ENCODE peak calls at places on chromosomes 5 and 9, in seven cellular contexts. T is PC-9, K is bronchial epithelial cell, W is GM06990, P is uterus, U is cardiac muscle cell, N is right atrium auricular region. G is an unnamed sample.

GRCh38 chr5:170430871-170431437 is 41.8 kb upstream of the KCNMB1 start:
- DNase-seq in N (no peak), P (no peak), T (no peak), K (no peak), U (no peak), W (no peak), G (no peak)

GRCh38 chr9:3828495-3828894 is 302.7 kb upstream of the RFX3 start:
- DNase-seq in K (peak), U (peak), W (no peak), T (peak), P (no peak), N (no peak), G (no peak)

GRCh38 chr9:118686940-118687339 is 682.3 kb downstream of the BRINP1 start:
- DNase-seq in N (no peak), W (no peak), T (no peak), U (no peak), K (no peak), P (no peak), G (no peak)

GRCh38 chr5:72149742-72150141 is 42.5 kb downstream of the MAP1B start:
- DNase-seq in K (no peak), W (no peak), P (no peak), T (no peak), N (no peak), U (no peak), G (no peak)

GRCh38 chr5:68433921-68434879 is 218.6 kb downstream of the PIK3R1 start:
- DNase-seq in W (peak), U (peak), K (peak), T (peak), P (peak), N (peak), G (peak)

GRCh38 chr5:56530739-56531138 is 284.6 kb upstream of the MAP3K1 start:
- DNase-seq in K (no peak), U (no peak), P (no peak), T (no peak), W (no peak), N (no peak), G (no peak)

GRCh38 chr9:111413996-111414395 is 70.2 kb downstream of the ECPAS start:
- DNase-seq in W (no peak), N (no peak), K (no peak), U (no peak), P (no peak), T (no peak), G (no peak)

GRCh38 chr5:83097582-83098265 is 20.4 kb downstream of the XRCC4 start:
- DNase-seq in P (no peak), T (no peak), K (peak), N (no peak), U (peak), W (no peak), G (no peak)

GRCh38 chr5:132658383-132659302 is 670 bp downstream of the IL13 start:
- DNase-seq in W (no peak), N (no peak), K (no peak), T (no peak), U (no peak), P (no peak), G (no peak)

DNA sequence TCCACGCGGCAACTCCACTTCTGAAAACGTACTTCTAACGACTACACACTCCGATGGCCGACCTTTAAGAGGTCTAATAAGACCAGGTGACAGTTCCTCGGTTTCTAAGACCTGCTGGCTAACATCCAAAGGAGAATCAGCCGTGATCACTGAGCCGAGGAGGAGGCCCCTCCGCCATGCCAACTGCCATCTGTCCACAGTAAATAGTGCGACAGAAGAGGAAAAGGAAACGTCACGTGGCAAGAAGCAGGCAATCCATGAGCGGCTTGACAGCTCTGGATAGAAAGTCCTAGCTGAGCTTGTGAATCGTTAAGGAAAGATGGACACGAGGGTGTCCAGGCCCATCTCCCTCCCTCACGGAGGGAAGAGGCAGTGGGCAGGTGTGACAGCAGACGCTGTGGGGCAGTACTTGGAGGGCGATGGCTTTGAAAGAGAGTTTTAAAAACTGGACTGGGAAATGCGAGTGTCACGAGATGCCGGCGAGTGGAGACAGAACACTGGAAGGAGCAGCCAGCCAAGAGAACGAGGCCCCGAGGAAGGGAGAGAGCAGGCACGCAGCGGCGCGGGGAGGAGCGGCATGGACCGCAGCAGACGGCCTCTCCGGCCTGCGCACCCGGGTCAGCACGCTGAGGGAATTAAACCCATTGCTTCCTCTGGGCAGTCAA is 66.7 kb upstream of the TBC1D9B start:
- DNase-seq in U (no peak), W (no peak), K (no peak), N (no peak), T (no peak), P (no peak), G (no peak)
- H3K4me3 ChIP-seq in U (no peak), W (no peak), K (no peak), N (no peak), T (no peak), P (no peak), G (no peak)

GRCh38 chr9:76618762-76619161 is 145.5 kb upstream of the PCA3 start:
- DNase-seq in U (peak), K (no peak), P (no peak), N (no peak), W (no peak), T (no peak), G (no peak)

GRCh38 chr9:76617510-76618194 is 146.6 kb upstream of the PCA3 start:
- DNase-seq in N (peak), W (no peak), U (no peak), P (no peak), T (no peak), K (no peak), G (no peak)

GRCh38 chr9:76620586-76620985 is 143.7 kb upstream of the PCA3 start:
- DNase-seq in W (no peak), N (no peak), T (no peak), K (no peak), P (no peak), U (peak), G (no peak)

GRCh38 chr9:76619645-76620044 is 144.6 kb upstream of the PCA3 start:
- DNase-seq in N (no peak), P (no peak), W (no peak), K (no peak), T (no peak), U (peak), G (no peak)

DNA sequence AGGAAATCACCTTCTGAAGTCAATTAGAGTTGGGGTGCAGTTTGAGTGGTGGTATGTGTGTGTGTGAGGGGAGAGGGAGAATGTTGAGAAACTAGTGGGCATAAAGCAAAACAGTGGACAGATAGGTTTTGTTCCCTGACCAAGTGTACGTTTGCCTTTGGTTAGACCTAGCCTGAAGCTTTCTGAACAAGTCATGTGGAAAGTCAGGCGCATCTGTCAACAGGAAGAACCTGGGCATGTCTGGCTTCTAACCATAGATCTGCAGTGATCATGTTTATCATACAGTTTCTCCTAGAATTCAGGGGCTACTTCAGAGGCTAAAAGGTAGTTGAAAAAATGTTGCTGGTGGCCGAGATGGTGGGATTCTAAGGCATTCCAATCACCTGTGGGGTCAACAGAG is 143.2 kb upstream of the PCA3 start:
- DNase-seq in P (no peak), T (no peak), W (no peak), N (no peak), U (no peak), K (no peak), G (no peak)
- H3K4me3 ChIP-seq in P (no peak), T (no peak), W (no peak), N (no peak), U (no peak), K (no peak), G (no peak)

DNA sequence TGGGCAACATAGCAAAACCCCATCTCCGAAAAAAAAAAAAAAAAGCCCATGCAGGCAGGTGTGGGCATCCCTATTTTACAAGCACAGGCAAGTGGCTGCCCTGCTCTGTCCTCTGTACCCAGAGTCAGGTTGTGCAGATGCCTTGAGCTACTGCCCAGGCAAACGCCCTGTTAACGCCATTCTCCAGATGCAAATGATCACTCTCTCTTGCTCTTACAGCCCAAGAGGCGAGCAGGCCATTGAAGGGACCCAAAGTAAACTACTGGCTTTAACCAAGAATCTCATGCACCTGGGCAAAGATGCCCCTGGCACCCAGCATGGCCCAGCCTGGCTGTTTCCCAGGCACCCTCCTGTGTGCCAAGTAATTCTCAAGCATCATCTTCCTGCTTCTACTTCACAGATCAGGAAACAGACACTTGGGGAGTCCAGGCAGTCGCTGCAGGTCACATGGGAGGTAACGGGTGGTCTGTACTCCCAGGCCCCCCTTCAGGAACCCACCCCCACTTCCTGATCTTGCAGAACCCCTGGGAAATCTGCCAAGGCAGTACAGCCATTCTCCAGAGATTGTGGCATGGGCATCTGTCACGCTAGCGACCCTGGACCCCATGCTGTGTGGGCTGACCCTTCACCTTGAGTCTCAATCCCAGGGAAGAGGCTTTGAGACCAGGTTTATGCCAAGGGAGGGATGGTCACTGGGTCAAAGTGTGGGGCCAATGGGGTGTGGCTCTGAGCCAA is 14.2 kb downstream of the EEIG1 start:
- DNase-seq in T (no peak), P (no peak), U (no peak), W (no peak), N (no peak), K (no peak), G (no peak)
- H3K4me3 ChIP-seq in T (no peak), P (no peak), U (no peak), W (no peak), N (no peak), K (no peak), G (no peak)

GRCh38 chr5:181161534-181162175 is 14.3 kb downstream of the OR2V2 start:
- DNase-seq in U (no peak), P (no peak), T (no peak), K (no peak), N (no peak), W (no peak), G (no peak)
- H3K4me3 ChIP-seq in U (no peak), P (no peak), T (peak), K (peak), N (no peak), W (peak), G (peak)

GRCh38 chr5:173595826-173596225 is 20.6 kb downstream of the BOD1 start:
- DNase-seq in K (no peak), U (no peak), W (no peak), N (no peak), T (no peak), P (no peak), G (no peak)

GRCh38 chr5:173594061-173594460 is 22.4 kb downstream of the BOD1 start:
- DNase-seq in N (no peak), T (no peak), P (no peak), K (no peak), U (no peak), W (no peak), G (no peak)

GRCh38 chr5:173591300-173591622 is 25.2 kb downstream of the BOD1 start:
- DNase-seq in U (no peak), W (no peak), N (no peak), T (no peak), P (no peak), K (no peak), G (no peak)

GRCh38 chr5:173592050-173592669 is 24.3 kb downstream of the BOD1 start:
- DNase-seq in U (peak), P (no peak), W (no peak), K (no peak), T (no peak), N (no peak), G (peak)

DNA sequence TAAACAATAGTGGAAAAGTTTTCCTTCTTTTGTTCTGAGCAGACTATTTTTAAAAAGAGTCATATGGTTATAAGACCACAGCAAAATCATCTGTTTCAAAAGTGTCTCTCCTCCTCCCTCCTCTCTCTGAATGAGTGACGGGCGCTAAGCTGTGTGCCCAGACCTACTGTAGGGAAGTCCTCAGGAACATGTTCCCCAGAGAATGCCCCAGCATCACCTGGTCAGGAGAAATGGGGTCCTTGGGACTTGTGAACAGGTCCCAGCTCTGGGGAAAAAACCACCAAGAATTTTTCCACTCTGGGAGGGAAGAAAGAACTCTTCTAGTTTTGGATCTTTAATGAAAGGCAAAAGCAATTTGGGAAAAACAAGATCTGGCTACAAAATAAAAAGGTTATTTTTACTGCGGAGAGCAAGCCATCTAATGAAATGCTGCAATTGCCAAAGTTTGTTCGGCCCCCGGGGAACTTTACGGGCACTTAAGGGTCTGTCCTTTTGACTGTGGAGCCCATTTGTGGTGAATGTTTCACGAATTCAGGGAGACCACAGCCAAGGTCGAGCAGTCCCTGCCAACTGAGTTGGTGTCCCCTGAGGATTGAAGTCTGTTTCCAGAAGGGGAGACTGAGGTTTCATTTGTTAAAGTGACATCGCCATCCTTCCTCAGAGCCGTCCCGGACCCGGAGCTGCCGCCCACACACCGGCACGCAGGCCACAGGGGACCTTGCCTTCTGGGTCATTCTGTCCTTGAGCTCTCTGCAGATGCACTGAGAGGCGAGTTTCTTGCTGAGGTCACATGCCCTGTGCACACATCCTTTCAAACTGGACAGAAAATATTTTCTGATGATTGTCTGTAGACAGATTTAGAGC is 25.8 kb downstream of the BOD1 start:
- DNase-seq in P (peak), U (no peak), T (no peak), W (no peak), N (no peak), K (no peak), G (no peak)
- H3K4me3 ChIP-seq in P (no peak), U (no peak), T (no peak), W (no peak), N (peak), K (no peak), G (no peak)

GRCh38 chr9:77021928-77022782 is 2.7 kb downstream of the FOXB2 start:
- DNase-seq in P (no peak), N (no peak), T (no peak), W (no peak), K (no peak), U (no peak), G (no peak)

GRCh38 chr9:77019010-77019809 is at the start of gene FOXB2:
- DNase-seq in K (no peak), T (no peak), U (no peak), P (no peak), N (no peak), W (no peak), G (no peak)

GRCh38 chr9:77019810-77020437 is 469 bp downstream of the FOXB2 start:
- DNase-seq in K (no peak), T (no peak), N (no peak), U (no peak), W (no peak), P (no peak), G (no peak)

GRCh38 chr9:77021289-77021927 is 2.0 kb downstream of the FOXB2 start:
- DNase-seq in W (no peak), N (no peak), K (no peak), P (no peak), T (no peak), U (no peak), G (no peak)

DNA sequence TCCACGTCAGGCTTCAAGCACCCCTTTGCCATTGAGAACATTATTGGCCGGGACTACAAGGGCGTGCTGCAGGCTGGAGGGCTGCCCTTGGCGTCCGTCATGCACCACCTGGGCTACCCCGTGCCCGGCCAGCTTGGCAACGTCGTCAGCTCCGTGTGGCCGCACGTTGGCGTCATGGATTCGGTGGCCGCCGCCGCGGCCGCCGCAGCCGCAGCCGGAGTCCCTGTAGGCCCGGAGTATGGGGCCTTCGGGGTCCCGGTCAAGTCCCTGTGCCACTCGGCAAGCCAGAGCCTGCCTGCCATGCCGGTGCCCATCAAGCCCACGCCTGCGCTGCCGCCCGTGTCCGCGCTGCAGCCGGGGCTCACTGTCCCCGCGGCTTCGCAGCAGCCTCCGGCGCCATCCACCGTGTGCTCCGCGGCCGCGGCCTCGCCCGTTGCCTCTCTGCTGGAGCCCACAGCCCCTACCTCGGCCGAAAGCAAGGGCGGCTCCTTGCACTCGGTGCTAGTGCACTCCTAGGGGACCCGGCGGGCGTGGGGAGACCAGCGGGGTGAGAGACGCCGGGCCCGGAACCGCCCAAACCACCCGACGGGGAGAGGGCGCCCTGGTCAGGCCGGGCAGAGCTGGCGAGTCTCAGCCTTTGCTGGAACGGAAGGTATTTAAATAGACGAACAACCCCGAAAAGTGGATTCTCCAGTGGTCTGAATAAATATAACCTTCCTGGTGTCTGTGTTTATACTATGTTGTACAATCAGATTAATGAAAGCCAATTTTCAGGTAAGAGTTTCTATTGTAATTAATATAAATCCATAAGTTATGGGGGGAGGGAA is 1.2 kb downstream of the FOXB2 start:
- DNase-seq in T (no peak), K (no peak), P (no peak), W (no peak), N (no peak), U (no peak), G (no peak)
- H3K4me3 ChIP-seq in T (no peak), K (no peak), P (no peak), W (no peak), N (peak), U (no peak), G (no peak)

GRCh38 chr5:137734962-137735530 is 843 bp downstream of the KLHL3 start:
- DNase-seq in W (no peak), T (no peak), U (peak), N (peak), K (peak), P (peak), G (no peak)
- H3K4me3 ChIP-seq in W (peak), T (peak), U (peak), N (peak), K (peak), P (peak), G (no peak)

GRCh38 chr9:129379181-129379836 is 201.2 kb upstream of the IER5L start:
- DNase-seq in W (no peak), N (no peak), K (no peak), P (peak), T (peak), U (no peak), G (no peak)

GRCh38 chr9:129383005-129383414 is 204.9 kb upstream of the IER5L start:
- DNase-seq in P (no peak), N (peak), T (peak), W (no peak), K (peak), U (peak), G (no peak)

GRCh38 chr9:129382281-129383004 is 204.4 kb upstream of the IER5L start:
- DNase-seq in U (peak), T (peak), N (no peak), P (peak), K (no peak), W (no peak), G (no peak)

GRCh38 chr9:129381481-129381957 is 203.5 kb upstream of the IER5L start:
- DNase-seq in K (no peak), U (no peak), P (peak), T (no peak), N (no peak), W (no peak), G (no peak)

GRCh38 chr9:129380961-129381401 is 202.9 kb upstream of the IER5L start:
- DNase-seq in K (no peak), P (peak), W (no peak), U (no peak), N (no peak), T (peak), G (no peak)
- H3K4me3 ChIP-seq in K (no peak), P (no peak), W (no peak), U (no peak), N (no peak), T (no peak), G (no peak)

G was measured in Karpas-422.